ENCODE peak calls at places on chromosome 16, in four cellular contexts. J is tibial artery, B is ovary, A is BE2C. O is an unnamed sample. For H3K36me3, the result is how much of the 10 kb centered on the place peaks cover.

GRCh38 chr16:642189-643049 is 791 bp downstream of the MCRIP2 start:
- DNase-seq in J (no peak), A (peak), B (peak), O (no peak)

GRCh38 chr16:54431041-54431996 is 144.7 kb upstream of the IRX3 start:
- DNase-seq in J (no peak), B (no peak), A (no peak), O (no peak)

GRCh38 chr16:20901441-20902112 is 1.0 kb downstream of the LYRM1 start:
- DNase-seq in A (peak), J (peak), B (peak), O (peak)

GRCh38 chr16:57892041-57892440 is 78.9 kb downstream of the CNGB1 start:
- DNase-seq in B (no peak), A (no peak), J (no peak), O (no peak)

GRCh38 chr16:56681939-56682702 is at the start of gene MT1X:
- DNase-seq in B (peak), A (peak), J (peak), O (peak)

GRCh38 chr16:28543072-28543471 is 4.3 kb upstream of the NUPR1 start:
- DNase-seq in A (no peak), J (peak), B (no peak), O (no peak)

GRCh38 chr16:85566502-85567100 is 46.5 kb upstream of the GSE1 start:
- DNase-seq in B (no peak), A (no peak), J (no peak), O (no peak)

GRCh38 chr16:9323170-9323569 is 231.7 kb downstream of the HAPSTR1 start:
- DNase-seq in B (no peak), J (no peak), A (no peak), O (no peak)

GRCh38 chr16:57115148-57115503 is 22.7 kb downstream of the CPNE2 start:
- DNase-seq in J (no peak), B (no peak), A (no peak), O (no peak)

GRCh38 chr16:4051591-4051990 is 64.7 kb downstream of the ADCY9 start:
- DNase-seq in B (no peak), A (no peak), J (no peak), O (no peak)

GRCh38 chr16:5639531-5639930 is 541.9 kb upstream of the EEF2KMT start:
- DNase-seq in B (no peak), A (no peak), J (no peak), O (no peak)

GRCh38 chr16:26951950-26952349 is 114.8 kb upstream of the C16orf82 start:
- DNase-seq in J (no peak), A (no peak), B (no peak), O (no peak)

GRCh38 chr16:86553356-86553755 is 1.7 kb downstream of the MTHFSD start:
- DNase-seq in B (no peak), J (peak), A (no peak), O (no peak)

GRCh38 chr16:58118801-58119508 is 10.2 kb downstream of the CFAP20 start:
- DNase-seq in J (no peak), A (no peak), B (no peak), O (no peak)

GRCh38 chr16:370443-370842 is at the start of gene MRPL28:
- DNase-seq in A (peak), J (peak), B (peak), O (peak)

GRCh38 chr16:46789499-46790414 is 41.2 kb downstream of the C16orf87 start:
- DNase-seq in J (peak), B (peak), A (peak), O (peak)

GRCh38 chr16:17852977-17853702 is 382.4 kb upstream of the XYLT1 start:
- DNase-seq in A (no peak), B (no peak), J (no peak), O (no peak)

GRCh38 chr16:81697321-81697885 is 81.7 kb upstream of the PLCG2 start:
- DNase-seq in J (no peak), A (peak), B (no peak), O (no peak)

GRCh38 chr16:81696959-81697293 is 82.2 kb upstream of the PLCG2 start:
- DNase-seq in A (no peak), B (no peak), J (no peak), O (no peak)

GRCh38 chr16:81695431-81695890 is 83.6 kb upstream of the PLCG2 start:
- DNase-seq in A (no peak), J (no peak), B (no peak), O (no peak)

GRCh38 chr16:81694494-81695285 is 84.4 kb upstream of the PLCG2 start:
- DNase-seq in J (no peak), A (no peak), B (no peak), O (no peak)

DNA sequence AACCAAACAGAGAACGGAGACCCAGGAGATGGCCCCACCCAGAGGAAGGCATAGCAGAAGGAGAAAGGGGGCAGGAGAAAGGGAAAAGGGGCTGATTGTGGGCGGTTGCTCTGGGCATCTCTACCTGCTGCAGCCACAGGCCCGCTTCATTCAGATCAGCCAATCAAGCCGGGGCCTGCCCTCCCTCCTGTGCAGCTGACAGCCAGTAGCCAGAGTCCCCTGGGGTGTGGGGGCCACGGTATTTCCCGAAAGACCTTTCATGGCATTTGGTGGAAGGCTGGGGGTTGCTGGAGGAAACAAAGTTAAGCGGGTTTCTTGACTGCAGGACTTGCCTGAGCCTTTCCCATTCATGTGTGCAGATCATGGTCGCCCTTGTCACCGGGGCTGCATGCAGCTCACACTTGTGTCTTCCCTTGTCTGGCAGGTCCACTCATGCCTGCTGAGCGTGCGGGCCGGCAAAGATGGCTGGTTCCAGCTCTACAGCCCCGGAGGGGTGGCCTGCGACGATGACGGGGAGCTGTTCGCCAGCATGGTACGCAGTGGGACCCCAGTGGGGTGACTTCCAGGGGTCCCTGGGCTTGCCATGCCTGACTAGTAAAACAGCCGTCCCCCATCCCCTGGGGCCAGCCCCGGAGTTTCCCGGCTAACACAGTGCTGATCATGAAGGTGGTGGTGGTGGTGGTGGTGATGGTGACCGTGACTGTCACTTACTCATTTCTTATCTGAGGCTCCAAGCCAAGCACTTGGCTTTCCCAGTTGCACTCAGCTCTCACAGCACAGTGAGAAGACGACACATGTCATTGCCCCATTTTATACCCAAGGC is 82.7 kb upstream of the PLCG2 start:
- DNase-seq in A (no peak), J (no peak), B (no peak), O (no peak)
- H3K4me3 ChIP-seq in A (no peak), J (no peak), B (no peak), O (no peak)

GRCh38 chr16:52994942-52995341 is 57.8 kb downstream of the CHD9NB start:
- DNase-seq in A (no peak), J (no peak), B (no peak), O (no peak)
- H3K36me3 ChIP-seq in A (under half), J (under half), B (under half), O (under half)

GRCh38 chr16:2458887-2459646 is 842 bp upstream of the TEDC2 start:
- DNase-seq in J (no peak), A (no peak), B (peak), O (no peak)
- H3K4me3 ChIP-seq in J (peak), A (peak), B (peak), O (peak)

GRCh38 chr16:15714393-15715172 is 64.5 kb downstream of the NDE1 start:
- DNase-seq in J (no peak), A (no peak), B (no peak), O (no peak)
- H3K36me3 ChIP-seq in J (half or more), A (under half), B (under half), O (under half)

DNA sequence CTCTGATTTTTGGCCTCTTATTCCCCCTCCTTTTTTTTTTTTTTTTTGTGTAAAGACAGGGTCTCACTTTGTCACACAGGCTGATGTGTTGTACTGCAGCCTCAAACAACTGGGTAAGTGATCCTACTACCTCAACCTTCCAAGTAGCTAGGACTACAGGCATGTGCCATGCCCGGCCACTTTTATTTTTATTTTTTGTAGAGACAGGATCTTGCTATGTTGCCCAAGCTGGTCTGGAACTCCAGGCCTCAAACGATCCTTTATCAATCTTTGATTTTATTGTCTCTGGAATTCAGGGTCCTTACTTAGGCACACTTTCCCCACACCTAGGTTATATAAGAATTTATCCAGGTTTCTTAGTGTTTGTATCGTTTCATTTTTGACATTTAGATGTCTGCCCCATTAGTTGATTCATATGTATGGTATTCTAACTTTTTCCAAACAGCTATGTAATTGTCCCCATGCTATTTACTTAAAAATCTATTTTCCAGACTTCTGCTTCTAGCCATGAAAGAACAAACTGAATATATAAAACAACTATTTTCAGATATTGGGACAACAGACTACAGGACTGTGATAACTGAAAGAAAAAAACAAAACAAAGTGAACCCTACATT is 13.9 kb downstream of the CMC2 start:
- DNase-seq in J (no peak), A (no peak), B (no peak), O (no peak)
- H3K4me3 ChIP-seq in J (no peak), A (no peak), B (no peak), O (no peak)

GRCh38 chr16:70370924-70371323 is 24.2 kb downstream of the DDX19A start:
- DNase-seq in A (no peak), B (no peak), J (no peak), O (no peak)
- H3K36me3 ChIP-seq in A (half or more), B (under half), J (half or more), O (half or more)

GRCh38 chr16:67157892-67158635 is 1.6 kb downstream of the TRADD start:
- DNase-seq in B (no peak), J (no peak), A (no peak), O (peak)
- H3K4me3 ChIP-seq in B (no peak), J (no peak), A (no peak), O (peak)

GRCh38 chr16:30774367-30775130 is 12.4 kb downstream of the RNF40 start:
- DNase-seq in J (no peak), B (no peak), A (no peak), O (no peak)

GRCh38 chr16:30775131-30775380 is 11.9 kb downstream of the ZNF629 start:
- DNase-seq in J (no peak), A (no peak), B (no peak), O (no peak)

GRCh38 chr16:30777591-30778297 is 9.3 kb downstream of the ZNF629 start:
- DNase-seq in A (no peak), J (no peak), B (no peak), O (no peak)

GRCh38 chr16:30773826-30774225 is 11.7 kb downstream of the RNF40 start:
- DNase-seq in B (no peak), J (no peak), A (no peak), O (no peak)

DNA sequence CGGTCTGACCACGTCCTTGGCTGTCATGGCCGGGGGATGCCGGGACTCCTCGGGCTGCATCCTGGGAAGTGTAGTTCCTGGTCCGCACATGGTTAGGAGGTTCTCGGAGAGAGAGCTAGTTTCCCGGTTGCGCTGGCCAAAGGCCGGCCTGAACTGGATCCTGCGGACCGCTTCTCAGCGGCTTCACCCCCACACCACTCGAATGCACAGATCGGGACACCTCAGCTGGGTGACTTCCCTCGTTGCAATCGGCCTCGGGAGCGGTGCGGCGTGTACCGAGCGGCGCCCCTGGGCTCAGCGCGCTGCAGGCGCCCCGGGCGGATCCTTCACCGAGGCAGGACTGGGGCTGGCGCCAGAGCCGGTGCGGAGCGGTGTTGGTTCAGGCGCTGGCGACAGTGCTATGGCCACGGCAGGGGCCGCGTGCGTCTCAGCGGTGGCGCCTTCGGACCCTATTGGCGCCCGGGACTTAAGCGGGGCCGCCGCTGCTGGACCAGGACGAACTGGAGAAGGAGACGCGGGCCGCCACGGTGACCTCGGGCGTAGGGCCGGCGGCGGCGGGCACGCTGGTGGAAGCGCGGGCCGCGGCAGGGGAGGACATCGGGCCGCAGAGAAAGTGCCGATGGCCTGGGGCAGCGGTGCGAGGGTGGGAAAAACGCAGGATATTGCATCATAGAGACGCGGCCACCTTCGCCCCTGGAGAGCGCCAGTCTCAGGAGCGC is 11.5 kb downstream of the ZNF629 start:
- DNase-seq in J (peak), B (peak), A (peak), O (peak)
- H3K36me3 ChIP-seq in J (under half), B (under half), A (under half), O (under half)

DNA sequence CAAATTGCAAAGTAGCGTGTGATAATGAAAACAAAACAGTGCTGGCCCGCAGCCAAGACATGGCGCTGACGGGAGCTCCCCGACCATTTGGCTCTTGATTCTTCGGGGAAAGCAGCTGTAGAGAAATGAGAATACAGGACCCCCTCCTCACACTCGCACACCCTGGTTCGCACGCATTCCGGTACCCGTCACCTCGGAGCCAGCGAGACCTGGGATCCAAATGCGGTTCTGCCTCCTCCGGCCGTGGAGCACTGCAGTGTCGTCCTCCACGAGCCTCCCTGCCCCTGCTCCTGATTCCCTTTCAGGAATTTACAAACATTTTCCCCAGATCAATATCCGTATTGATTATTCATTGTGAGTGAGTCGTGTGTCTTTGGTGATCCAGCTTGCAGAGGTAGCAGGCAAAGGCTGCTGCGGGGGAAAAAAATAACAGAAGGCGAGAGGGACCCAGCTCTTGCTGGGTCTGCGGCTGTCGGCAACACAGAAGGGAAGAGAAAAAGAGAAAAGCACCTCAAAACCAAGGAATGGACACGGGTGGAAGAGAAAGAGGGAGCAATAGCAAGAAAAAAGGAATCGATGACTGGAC is 184.1 kb upstream of the ZFHX3 start:
- DNase-seq in A (peak), B (peak), J (no peak), O (no peak)
- H3K4me3 ChIP-seq in A (peak), B (peak), J (peak), O (no peak)

GRCh38 chr16:70665806-70666735 is 19.7 kb downstream of the IL34 start:
- DNase-seq in B (peak), A (no peak), J (peak), O (no peak)

GRCh38 chr16:70662991-70663523 is 16.7 kb downstream of the IL34 start:
- DNase-seq in B (no peak), A (peak), J (no peak), O (no peak)

GRCh38 chr16:70663524-70664324 is 17.4 kb downstream of the IL34 start:
- DNase-seq in J (peak), B (peak), A (peak), O (no peak)

GRCh38 chr16:70664325-70665112 is 18.2 kb downstream of the IL34 start:
- DNase-seq in A (no peak), J (peak), B (peak), O (no peak)

GRCh38 chr16:70665113-70665694 is 18.8 kb downstream of the IL34 start:
- DNase-seq in J (peak), A (no peak), B (no peak), O (no peak)
- H3K36me3 ChIP-seq in J (half or more), A (half or more), B (under half), O (under half)

O was measured in naive thymus-derived CD4-positive, alpha-beta T cell.